ENCODE peak calls at places on chromosome 21, in four cellular contexts. T is activated CD4-positive, alpha-beta T cell treated with anti-CD3 and anti-CD28 coated beads, Interleukin-2, amount 10 ng/mL, durations not matched to agents 7 days and 5 days; J is choroid plexus epithelial cell; S is astrocyte. E is an unnamed sample.
A peak's percentile ranks its signal among the peaks of the same experiment; 100 is the strongest.

GRCh38 chr21:26719750-26720149 is 125.5 kb downstream of the ADAMTS1 start:
- DNase-seq in S (no peak), J (no peak), T (no peak), E (no peak)

GRCh38 chr21:45491623-45492022 is 50.6 kb downstream of the SLC19A1 start:
- DNase-seq in S (no peak), J (no peak), T (no peak), E (no peak)

GRCh38 chr21:41402796-41403195 is 23.2 kb upstream of the MX1 start:
- DNase-seq in T (no peak), S (no peak), J (no peak), E (no peak)

GRCh38 chr21:8991968-8992621 is 1529.3 kb upstream of the TPTE start:
- DNase-seq in S (peak; percentile 41), J (no peak), T (no peak), E (no peak)

GRCh38 chr21:41985662-41986416 is 24.3 kb downstream of the ZBTB21 start:
- DNase-seq in T (no peak), S (no peak), J (no peak), E (no peak)

GRCh38 chr21:39004776-39005605 is 178.3 kb downstream of the PSMG1 start:
- DNase-seq in J (peak; percentile 42), T (peak; percentile 12), S (peak; percentile 52), E (no peak)

GRCh38 chr21:45074048-45074817 is at the start of gene ADARB1:
- DNase-seq in S (peak; percentile 44), J (peak; percentile 61), T (peak; percentile 55), E (no peak)

GRCh38 chr21:31624181-31624580 is 35.3 kb upstream of the SOD1 start:
- DNase-seq in S (no peak), T (no peak), J (no peak), E (no peak)

GRCh38 chr21:35294231-35294898 is 245.3 kb upstream of the RUNX1 start:
- DNase-seq in S (no peak), T (no peak), J (no peak), E (no peak)

GRCh38 chr21:15121655-15122120 is 56.9 kb upstream of the NRIP1 start:
- DNase-seq in J (peak; percentile 80), T (no peak), S (peak; percentile 51), E (no peak)

GRCh38 chr21:46124083-46124925 is 26.4 kb downstream of the COL6A2 start:
- DNase-seq in J (no peak), T (no peak), S (no peak), E (no peak)

GRCh38 chr21:45330075-45330781 is 42.5 kb upstream of the POFUT2 start:
- DNase-seq in T (no peak), S (peak; percentile 77), J (peak; percentile 88), E (peak; percentile 66)

GRCh38 chr21:36005018-36005417 is 55.3 kb downstream of the SETD4 start:
- DNase-seq in T (no peak), J (peak; percentile 7), S (no peak), E (no peak)

GRCh38 chr21:32578107-32578691 is 7.1 kb downstream of the TCP10L start:
- DNase-seq in J (peak; percentile 39), S (no peak), T (no peak), E (no peak)

GRCh38 chr21:45393021-45393420 is 11.9 kb upstream of the COL18A1 start:
- DNase-seq in J (no peak), S (no peak), T (no peak), E (no peak)

GRCh38 chr21:41808094-41808493 is 41.2 kb upstream of the RIPK4 start:
- DNase-seq in J (no peak), T (no peak), S (no peak), E (no peak)

GRCh38 chr21:29335720-29336119 is 37.0 kb downstream of the BACH1 start:
- DNase-seq in J (peak; percentile 56), T (no peak), S (peak; percentile 43), E (no peak)

GRCh38 chr21:14215971-14216621 is at the start of gene RBM11:
- DNase-seq in T (peak; percentile 76), S (no peak), J (peak; percentile 53), E (no peak)

GRCh38 chr21:33029512-33029921 is 3.8 kb downstream of the OLIG2 start:
- DNase-seq in S (no peak), T (no peak), J (no peak), E (no peak)

GRCh38 chr21:34969431-34970036 is 79.6 kb downstream of the RUNX1 start:
- DNase-seq in T (no peak), S (no peak), J (no peak), E (no peak)

GRCh38 chr21:33443174-33443573 is 36.6 kb downstream of the TMEM50B start:
- DNase-seq in J (no peak), T (no peak), S (no peak), E (no peak)

GRCh38 chr21:28633803-28634572 is 358.7 kb downstream of the LTN1 start:
- DNase-seq in T (no peak), J (peak; percentile 50), S (peak; percentile 93), E (peak; percentile 54)

GRCh38 chr21:34796518-34797201 is 127.9 kb downstream of the CLIC6 start:
- DNase-seq in J (no peak), S (no peak), T (no peak), E (no peak)

GRCh38 chr21:44596068-44596725 is 3.9 kb upstream of the KRTAP10-6 start:
- DNase-seq in T (no peak), J (no peak), S (peak; percentile 10), E (no peak)

GRCh38 chr21:46187251-46187650 is 3.0 kb upstream of the SPATC1L start:
- DNase-seq in T (no peak), S (no peak), J (no peak), E (no peak)

GRCh38 chr21:45009616-45010015 is 64.8 kb upstream of the ADARB1 start:
- DNase-seq in T (no peak), J (no peak), S (no peak), E (no peak)

E was measured in GM04503.